ENCODE peak calls at places on chromosomes 4 and X, in six cellular contexts. G is testis, Y is body of pancreas, N is uterus, J is K562, Q is right lobe of liver. L is an unnamed sample.

GRCh38 chrX:68699960-68700746 is 52.7 kb downstream of the STARD8 start:
- DNase-seq in Q (no peak), N (no peak), J (no peak), Y (peak), G (no peak), L (no peak)

GRCh38 chr4:173752610-173753009 is 222.6 kb upstream of the HAND2 start:
- DNase-seq in J (peak), G (peak), Q (no peak), N (no peak), Y (peak), L (no peak)

GRCh38 chr4:10011277-10011676 is 10.0 kb downstream of the SLC2A9 start:
- DNase-seq in Q (no peak), Y (no peak), J (no peak), G (no peak), N (no peak), L (no peak)

GRCh38 chr4:158766419-158767044 is 2.3 kb upstream of the FNIP2 start:
- DNase-seq in G (no peak), Q (no peak), J (no peak), Y (no peak), N (no peak), L (no peak)

GRCh38 chrX:134460005-134460860 is at the start of gene HPRT1:
- DNase-seq in Q (peak), G (peak), J (peak), Y (peak), N (peak), L (peak)

GRCh38 chr4:8192748-8193738 is 6.0 kb upstream of the SH3TC1 start:
- DNase-seq in Y (peak), J (no peak), Q (no peak), G (peak), N (no peak), L (peak)

GRCh38 chr4:88793473-88793872 is 95.8 kb upstream of the NAP1L5 start:
- DNase-seq in Y (no peak), G (no peak), N (no peak), J (no peak), Q (no peak), L (no peak)

GRCh38 chr4:166657261-166657660 is 577.0 kb downstream of the SPOCK3 start:
- DNase-seq in N (no peak), G (no peak), Y (no peak), J (no peak), Q (no peak), L (no peak)

GRCh38 chrX:33195698-33196097 is 15.7 kb downstream of the DMD start:
- DNase-seq in Y (no peak), G (no peak), Q (no peak), J (no peak), N (no peak), L (no peak)

GRCh38 chr4:62431513-62431912 is 1231.4 kb downstream of the ADGRL3 start:
- DNase-seq in N (no peak), Q (no peak), G (no peak), J (no peak), Y (no peak), L (no peak)

GRCh38 chrX:7191681-7192110 is 43.7 kb upstream of the PUDP start:
- DNase-seq in N (no peak), Q (no peak), J (no peak), Y (no peak), G (no peak), L (no peak)

GRCh38 chrX:33273521-33273920 is 62.2 kb upstream of the DMD start:
- DNase-seq in J (no peak), Y (no peak), Q (no peak), G (no peak), N (no peak), L (no peak)

GRCh38 chr4:4339504-4340085 is 47.3 kb upstream of the NSG1 start:
- DNase-seq in Y (no peak), N (no peak), J (peak), Q (no peak), G (peak), L (no peak)

GRCh38 chr4:7295917-7296660 is 103.8 kb downstream of the SORCS2 start:
- DNase-seq in J (peak), G (peak), N (peak), Y (no peak), Q (peak), L (no peak)

GRCh38 chrX:9122504-9123245 is 88.7 kb upstream of the FAM9B start:
- DNase-seq in G (no peak), J (no peak), Q (no peak), N (no peak), Y (peak), L (no peak)

GRCh38 chr4:8039290-8039689 is 99.6 kb upstream of the AFAP1 start:
- DNase-seq in Q (no peak), N (no peak), G (peak), Y (peak), J (no peak), L (no peak)

GRCh38 chr4:120202222-120202621 is 135.6 kb upstream of the MAD2L1 start:
- DNase-seq in N (no peak), G (no peak), J (no peak), Y (no peak), Q (no peak), L (no peak)

GRCh38 chr4:104969394-104970066 is 177.1 kb upstream of the TET2 start:
- DNase-seq in Y (no peak), G (no peak), J (no peak), N (no peak), Q (no peak), L (no peak)

GRCh38 chr4:104966349-104967033 is 180.2 kb upstream of the TET2 start:
- DNase-seq in Y (peak), Q (no peak), N (no peak), G (no peak), J (no peak), L (no peak)

GRCh38 chr4:104971458-104971857 is 175.2 kb upstream of the TET2 start:
- DNase-seq in N (no peak), J (no peak), Y (no peak), Q (no peak), G (no peak), L (no peak)

GRCh38 chr4:104964387-104965175 is 182.1 kb upstream of the TET2 start:
- DNase-seq in J (no peak), Y (no peak), G (no peak), Q (no peak), N (no peak), L (no peak)

DNA sequence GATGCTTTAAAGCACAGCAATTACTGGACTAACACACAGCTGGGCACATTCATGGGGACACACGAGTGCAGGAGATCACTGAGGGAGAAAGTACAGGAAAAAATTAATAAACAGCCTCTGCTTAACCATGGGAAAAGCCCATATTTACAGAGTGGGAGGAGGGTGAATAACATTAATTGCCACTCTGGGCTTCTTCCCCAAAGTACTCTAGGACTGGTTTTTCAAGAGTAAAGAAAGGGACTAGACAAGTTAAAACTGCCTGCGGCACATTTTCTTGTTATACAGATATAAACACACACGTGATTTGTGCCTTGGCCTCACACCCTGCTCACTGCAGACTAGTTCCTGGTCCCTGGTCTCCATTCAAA is 179.7 kb upstream of the TET2 start:
- DNase-seq in Q (no peak), N (no peak), Y (no peak), J (no peak), G (no peak), L (peak)
- TF ChIP-seq POLR2A in Q (no peak), N (no peak), Y (no peak), J (no peak), G (no peak), L (no peak)

GRCh38 chr4:678765-679481 is 4.6 kb downstream of the MYL5 start:
- DNase-seq in Y (no peak), G (no peak), J (no peak), Q (no peak), N (no peak), L (no peak)
- TF ChIP-seq POLR2A in Y (no peak), G (no peak), J (no peak), Q (no peak), N (no peak), L (no peak)

GRCh38 chrX:123962794-123963373 is 1.4 kb downstream of the STAG2 start:
- DNase-seq in Q (peak), N (peak), J (peak), G (peak), Y (peak), L (peak)
- TF ChIP-seq POLR2A in Q (peak), N (peak), J (peak), G (no peak), Y (peak), L (no peak)

GRCh38 chrX:149939271-149940014 is 1.2 kb upstream of the EOLA2 start:
- DNase-seq in Q (peak), Y (peak), G (peak), J (peak), N (peak), L (peak)
- TF ChIP-seq POLR2A in Q (no peak), Y (no peak), G (no peak), J (no peak), N (no peak), L (no peak)

DNA sequence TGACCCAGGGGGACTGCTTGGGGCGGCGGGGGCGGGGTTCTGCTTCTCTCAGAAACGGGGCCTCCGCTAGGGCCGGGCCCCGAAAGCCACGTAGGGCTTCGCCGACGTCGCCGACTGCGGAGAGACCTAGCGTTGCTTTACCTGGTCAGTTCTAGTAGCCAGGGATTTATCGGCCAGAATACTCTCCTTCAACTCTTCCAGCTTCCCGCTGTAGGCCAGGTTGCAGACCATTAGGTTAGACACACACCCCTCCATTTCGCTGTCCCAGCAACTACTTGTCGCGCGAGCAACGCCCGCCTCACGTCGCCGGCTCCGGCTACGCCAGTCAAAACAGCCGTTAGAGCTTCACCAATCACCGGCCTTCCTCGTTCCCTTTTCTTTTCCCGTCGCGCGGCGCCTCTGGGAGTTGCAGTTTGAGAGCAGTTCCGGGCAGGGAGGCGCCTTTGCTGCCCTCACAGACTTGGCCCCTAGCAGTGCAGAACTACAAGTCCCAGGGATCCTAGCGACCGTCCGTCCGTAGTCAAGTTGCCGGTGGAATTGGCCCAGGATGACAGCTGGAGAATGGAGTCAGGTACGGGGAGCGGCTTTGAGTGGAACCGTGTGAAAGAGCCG is at the start of the genes ATG4A and PSMD10:
- DNase-seq in G (peak), N (peak), Y (peak), Q (peak), J (peak), L (peak)
- TF ChIP-seq POLR2A in G (peak), N (peak), Y (peak), Q (peak), J (peak), L (no peak)

DNA sequence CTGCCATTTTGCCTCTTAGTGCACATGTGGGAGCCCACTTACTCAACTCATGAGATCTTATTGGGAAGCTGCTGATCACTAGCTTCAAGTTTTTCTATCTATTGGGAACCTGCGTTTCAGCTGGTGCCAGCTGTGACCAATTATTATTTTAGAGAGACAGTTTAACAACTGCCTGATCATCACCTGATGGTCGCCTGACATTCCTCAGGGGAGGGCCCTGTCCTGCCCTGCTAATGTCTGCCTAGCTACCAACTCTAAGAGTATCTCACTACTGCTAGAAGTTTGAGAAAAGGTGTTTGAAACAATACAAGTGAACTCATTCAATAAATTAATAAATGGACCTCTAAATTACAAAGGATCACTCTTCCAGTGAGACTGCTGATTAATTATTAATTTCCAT is 95.5 kb downstream of the PCDH7 start:
- DNase-seq in N (no peak), Y (no peak), J (no peak), G (no peak), Q (no peak), L (no peak)
- TF ChIP-seq POLR2A in N (no peak), Y (no peak), J (no peak), G (no peak), Q (no peak), L (no peak)

GRCh38 chr4:83109480-83110221 is 4.9 kb downstream of the PLAC8 start:
- DNase-seq in N (no peak), G (peak), Q (peak), J (no peak), Y (peak), L (no peak)
- TF ChIP-seq POLR2A in N (no peak), G (no peak), Q (no peak), J (no peak), Y (no peak), L (no peak)

GRCh38 chrX:109830157-109830703 is 97.2 kb upstream of the ACSL4 start:
- DNase-seq in G (no peak), N (no peak), Q (no peak), Y (no peak), J (no peak), L (no peak)
- TF ChIP-seq POLR2A in G (no peak), N (no peak), Q (no peak), Y (no peak), J (no peak), L (no peak)

GRCh38 chrX:107628662-107629532 is 587 bp downstream of the PRPS1 start:
- DNase-seq in Q (peak), Y (peak), N (peak), J (peak), G (peak), L (peak)

GRCh38 chrX:107626481-107626880 is 1.8 kb upstream of the PRPS1 start:
- DNase-seq in G (peak), N (no peak), J (no peak), Q (no peak), Y (no peak), L (no peak)

GRCh38 chrX:107629533-107629909 is 1.2 kb downstream of the PRPS1 start:
- DNase-seq in J (peak), Y (peak), G (peak), Q (no peak), N (no peak), L (no peak)

GRCh38 chrX:107626916-107627315 is 1.4 kb upstream of the PRPS1 start:
- DNase-seq in Q (no peak), N (no peak), G (no peak), Y (no peak), J (no peak), L (no peak)

GRCh38 chrX:107627792-107628661 is at the start of gene PRPS1:
- DNase-seq in Q (peak), N (peak), Y (peak), J (peak), G (peak), L (peak)
- TF ChIP-seq POLR2A in Q (peak), N (peak), Y (peak), J (peak), G (peak), L (no peak)